ENCODE peak calls at places on chromosomes 3 and 15, in nine cellular contexts. L is activated gamma-delta T cell treated with Interleukin-2 at 50 U/mL for 16 hours; D is endothelial cell; U is AG08395; I is WTC11; Q is naive B cell; A is CD4-positive, alpha-beta T cell; P is activated CD4-positive, alpha-beta T cell treated with anti-CD3 and anti-CD28 coated beads, Interleukin-2, amount 50 U/mL, for 24 hours; M is EL. R is an unnamed sample.

GRCh38 chr3:186806173-186807055 is at the start of gene RFC4:
- DNase-seq in L (peak), D (peak), U (peak), I (peak), Q (peak), A (peak), P (peak), M (peak), R (no peak)

GRCh38 chr3:158420654-158421396 is 150.2 kb upstream of the MLF1 start:
- DNase-seq in L (no peak), D (no peak), U (no peak), I (no peak), Q (no peak), A (no peak), P (no peak), M (peak), R (peak)

GRCh38 chr3:54374214-54374855 is 252.0 kb downstream of the CACNA2D3 start:
- DNase-seq in L (no peak), D (peak), U (no peak), I (peak), Q (no peak), A (no peak), P (no peak), M (peak), R (no peak)

GRCh38 chr15:95325763-95326688 is 1004.5 kb upstream of the NR2F2 start:
- DNase-seq in L (no peak), D (no peak), U (no peak), I (no peak), Q (no peak), A (no peak), P (no peak), M (no peak), R (no peak)

GRCh38 chr3:172140499-172141391 is 101.4 kb downstream of the FNDC3B start:
- DNase-seq in L (no peak), D (no peak), U (peak), I (no peak), Q (no peak), A (no peak), P (no peak), M (peak), R (peak)

GRCh38 chr15:59199775-59200465 is 6.7 kb upstream of the LDHAL6B start:
- DNase-seq in L (no peak), D (no peak), U (peak), I (no peak), Q (no peak), A (no peak), P (no peak), M (peak), R (peak)

GRCh38 chr3:176190755-176191154 is 1006.5 kb downstream of the TBL1XR1 start:
- DNase-seq in L (no peak), D (no peak), U (no peak), I (no peak), Q (no peak), A (no peak), P (no peak), M (no peak), R (no peak)

GRCh38 chr3:180018588-180018987 is 18.1 kb downstream of the PEX5L start:
- DNase-seq in L (no peak), D (no peak), U (no peak), I (no peak), Q (no peak), A (no peak), P (no peak), M (no peak), R (no peak)

GRCh38 chr15:95059346-95059905 is 828.1 kb downstream of the MCTP2 start:
- DNase-seq in L (no peak), D (no peak), U (no peak), I (no peak), Q (no peak), A (no peak), P (no peak), M (no peak), R (no peak)

GRCh38 chr15:89963301-89964288 is 37.5 kb upstream of the ZNF710 start:
- DNase-seq in L (no peak), D (no peak), U (no peak), I (no peak), Q (no peak), A (no peak), P (no peak), M (no peak), R (no peak)

GRCh38 chr3:149968216-149968615 is 2.5 kb downstream of the PFN2 start:
- DNase-seq in L (no peak), D (peak), U (no peak), I (no peak), Q (no peak), A (no peak), P (no peak), M (peak), R (no peak)

GRCh38 chr15:44735482-44736260 is 657 bp upstream of the TRIM69 start:
- DNase-seq in L (no peak), D (no peak), U (peak), I (no peak), Q (no peak), A (no peak), P (no peak), M (no peak), R (no peak)

GRCh38 chr15:72445426-72445825 is 28.7 kb upstream of the ARIH1 start:
- DNase-seq in L (no peak), D (no peak), U (no peak), I (no peak), Q (no peak), A (no peak), P (no peak), M (no peak), R (no peak)

GRCh38 chr15:51267714-51268105 is 70.7 kb downstream of the CYP19A1 start:
- DNase-seq in L (no peak), D (peak), U (peak), I (peak), Q (no peak), A (no peak), P (no peak), M (peak), R (no peak)

GRCh38 chr3:104281713-104282112 is 1085.0 kb upstream of the ALCAM start:
- DNase-seq in L (no peak), D (no peak), U (no peak), I (no peak), Q (no peak), A (no peak), P (no peak), M (no peak), R (no peak)

GRCh38 chr3:127469760-127470159 is 120.8 kb downstream of the TPRA1 start:
- DNase-seq in L (no peak), D (no peak), U (no peak), I (no peak), Q (no peak), A (no peak), P (no peak), M (no peak), R (no peak)

GRCh38 chr3:3191675-3192480 is 12.4 kb upstream of the CRBN start:
- DNase-seq in L (no peak), D (no peak), U (no peak), I (no peak), Q (no peak), A (no peak), P (no peak), M (no peak), R (no peak)

GRCh38 chr3:120680193-120680894 is 1.7 kb downstream of the HGD start:
- DNase-seq in L (no peak), D (no peak), U (no peak), I (no peak), Q (no peak), A (no peak), P (no peak), M (no peak), R (no peak)

GRCh38 chr3:3068358-3068881 is 41.8 kb downstream of the IL5RA start:
- DNase-seq in L (no peak), D (no peak), U (no peak), I (no peak), Q (no peak), A (no peak), P (no peak), M (no peak), R (no peak)

GRCh38 chr15:70539409-70539808 is 223.9 kb downstream of the UACA start:
- DNase-seq in L (no peak), D (no peak), U (no peak), I (no peak), Q (no peak), A (no peak), P (no peak), M (no peak), R (no peak)

GRCh38 chr3:186107148-186108105 is 1.5 kb downstream of the ETV5 start:
- DNase-seq in L (peak), D (peak), U (peak), I (peak), Q (peak), A (peak), P (no peak), M (peak), R (no peak)

GRCh38 chr3:66998075-66998898 is at the start of gene KBTBD8:
- DNase-seq in L (peak), D (peak), U (peak), I (peak), Q (peak), A (peak), P (peak), M (peak), R (no peak)

R was measured in HS-5.